ENCODE peak calls at places on chromosomes 4 and X, in nine cellular contexts. One of them, this sample, is unnamed.

GRCh38 chr4:105613326-105613725 is 60.9 kb downstream of the ARHGEF38 start:
- DNase-seq in HCT116: no peak
- DNase-seq in dorsolateral prefrontal cortex: no peak
- DNase-seq in foreskin fibroblast: no peak
- DNase-seq in RPMI8226: no peak
- DNase-seq in activated naive CD4-positive, alpha-beta T cell treated with Interleukin-2 at 50 U/mL for 16 hours: no peak
- DNase-seq in ACHN: no peak
- DNase-seq in GM19239: no peak
- DNase-seq in GM18507: no peak
- DNase-seq in this sample: no peak

GRCh38 chr4:101158507-101158906 is 188.8 kb downstream of the PPP3CA start:
- DNase-seq in HCT116: no peak
- DNase-seq in dorsolateral prefrontal cortex: no peak
- DNase-seq in foreskin fibroblast: no peak
- DNase-seq in RPMI8226: no peak
- DNase-seq in activated naive CD4-positive, alpha-beta T cell treated with Interleukin-2 at 50 U/mL for 16 hours: no peak
- DNase-seq in ACHN: no peak
- DNase-seq in GM19239: no peak
- DNase-seq in GM18507: no peak
- DNase-seq in this sample: no peak

GRCh38 chr4:22859318-22859717 is 166.6 kb downstream of the GBA3 start:
- DNase-seq in HCT116: no peak
- DNase-seq in dorsolateral prefrontal cortex: no peak
- DNase-seq in foreskin fibroblast: no peak
- DNase-seq in RPMI8226: no peak
- DNase-seq in activated naive CD4-positive, alpha-beta T cell treated with Interleukin-2 at 50 U/mL for 16 hours: no peak
- DNase-seq in ACHN: no peak
- DNase-seq in GM19239: no peak
- DNase-seq in GM18507: no peak
- DNase-seq in this sample: no peak

GRCh38 chrX:108223606-108224005 is 132.0 kb downstream of the ATG4A start:
- DNase-seq in HCT116: no peak
- DNase-seq in dorsolateral prefrontal cortex: no peak
- DNase-seq in foreskin fibroblast: no peak
- DNase-seq in RPMI8226: no peak
- DNase-seq in activated naive CD4-positive, alpha-beta T cell treated with Interleukin-2 at 50 U/mL for 16 hours: no peak
- DNase-seq in ACHN: no peak
- DNase-seq in GM19239: no peak
- DNase-seq in GM18507: no peak
- DNase-seq in this sample: no peak

GRCh38 chr4:143095447-143095846 is 89.3 kb upstream of the USP38 start:
- DNase-seq in HCT116: no peak
- DNase-seq in dorsolateral prefrontal cortex: no peak
- DNase-seq in foreskin fibroblast: no peak
- DNase-seq in RPMI8226: no peak
- DNase-seq in activated naive CD4-positive, alpha-beta T cell treated with Interleukin-2 at 50 U/mL for 16 hours: no peak
- DNase-seq in ACHN: no peak
- DNase-seq in GM19239: no peak
- DNase-seq in GM18507: no peak
- DNase-seq in this sample: no peak

GRCh38 chr4:100742045-100742444 is 224.2 kb upstream of the EMCN start:
- DNase-seq in HCT116: peak; percentile 63
- DNase-seq in dorsolateral prefrontal cortex: no peak
- DNase-seq in foreskin fibroblast: peak; percentile 62
- DNase-seq in RPMI8226: peak; percentile 5
- DNase-seq in activated naive CD4-positive, alpha-beta T cell treated with Interleukin-2 at 50 U/mL for 16 hours: no peak
- DNase-seq in ACHN: peak; percentile 54
- DNase-seq in GM19239: no peak
- DNase-seq in GM18507: no peak
- DNase-seq in this sample: peak; percentile 25

GRCh38 chr4:168632246-168632832 is 135.5 kb downstream of the PALLD start:
- DNase-seq in HCT116: no peak
- DNase-seq in dorsolateral prefrontal cortex: no peak
- DNase-seq in foreskin fibroblast: no peak
- DNase-seq in RPMI8226: no peak
- DNase-seq in activated naive CD4-positive, alpha-beta T cell treated with Interleukin-2 at 50 U/mL for 16 hours: no peak
- DNase-seq in ACHN: peak; percentile 42
- DNase-seq in GM19239: no peak
- DNase-seq in GM18507: no peak
- DNase-seq in this sample: no peak

GRCh38 chr4:156830356-156830755 is 141.2 kb downstream of the PDGFC start:
- DNase-seq in HCT116: no peak
- DNase-seq in dorsolateral prefrontal cortex: no peak
- DNase-seq in foreskin fibroblast: peak; percentile 90
- DNase-seq in RPMI8226: no peak
- DNase-seq in activated naive CD4-positive, alpha-beta T cell treated with Interleukin-2 at 50 U/mL for 16 hours: no peak
- DNase-seq in ACHN: no peak
- DNase-seq in GM19239: no peak
- DNase-seq in GM18507: no peak
- DNase-seq in this sample: no peak

GRCh38 chr4:101969965-101970364 is 179.4 kb downstream of the BANK1 start:
- DNase-seq in HCT116: no peak
- DNase-seq in dorsolateral prefrontal cortex: no peak
- DNase-seq in foreskin fibroblast: no peak
- DNase-seq in RPMI8226: no peak
- DNase-seq in activated naive CD4-positive, alpha-beta T cell treated with Interleukin-2 at 50 U/mL for 16 hours: no peak
- DNase-seq in ACHN: no peak
- DNase-seq in GM19239: no peak
- DNase-seq in GM18507: no peak
- DNase-seq in this sample: no peak

GRCh38 chrX:112670290-112670689 is 9.4 kb downstream of the LHFPL1 start:
- DNase-seq in HCT116: no peak
- DNase-seq in dorsolateral prefrontal cortex: no peak
- DNase-seq in foreskin fibroblast: no peak
- DNase-seq in RPMI8226: no peak
- DNase-seq in activated naive CD4-positive, alpha-beta T cell treated with Interleukin-2 at 50 U/mL for 16 hours: no peak
- DNase-seq in ACHN: no peak
- DNase-seq in GM19239: no peak
- DNase-seq in GM18507: no peak
- DNase-seq in this sample: no peak

GRCh38 chr4:129355529-129355928 is 259.6 kb downstream of the C4orf33 start:
- DNase-seq in HCT116: no peak
- DNase-seq in dorsolateral prefrontal cortex: no peak
- DNase-seq in foreskin fibroblast: no peak
- DNase-seq in RPMI8226: no peak
- DNase-seq in activated naive CD4-positive, alpha-beta T cell treated with Interleukin-2 at 50 U/mL for 16 hours: no peak
- DNase-seq in ACHN: peak; percentile 12
- DNase-seq in GM19239: no peak
- DNase-seq in GM18507: no peak
- DNase-seq in this sample: no peak